ENCODE peak calls at places on chromosomes 5 and 9, in eight cellular contexts. X, D, P, L, U, R, M and E are unnamed samples.

GRCh38 chr5:32504923-32505596 is 60.5 kb upstream of the ZFR start:
- DNase-seq in X (no peak), D (no peak), P (no peak), L (no peak), U (no peak), R (peak), M (no peak), E (no peak)

GRCh38 chr5:123429993-123430392 is 6.8 kb upstream of the CEP120 start:
- DNase-seq in X (no peak), D (peak), P (no peak), L (no peak), U (no peak), R (no peak), M (no peak), E (peak)

GRCh38 chr5:36239370-36240293 is 2.1 kb downstream of the NADK2 start:
- DNase-seq in X (peak), D (no peak), P (no peak), L (no peak), U (peak), R (no peak), M (no peak), E (peak)

GRCh38 chr5:93721045-93721444 is 20.4 kb downstream of the POU5F2 start:
- DNase-seq in X (peak), D (peak), P (no peak), L (no peak), U (no peak), R (no peak), M (no peak), E (no peak)

GRCh38 chr5:171580506-171581265 is 161.2 kb downstream of the FGF18 start:
- DNase-seq in X (no peak), D (no peak), P (no peak), L (no peak), U (no peak), R (no peak), M (no peak), E (no peak)

GRCh38 chr9:128304151-128304970 is 17.9 kb downstream of the TRUB2 start:
- DNase-seq in X (no peak), D (no peak), P (no peak), L (no peak), U (no peak), R (no peak), M (no peak), E (no peak)

GRCh38 chr9:137534256-137535119 is 15.7 kb downstream of the PNPLA7 start:
- DNase-seq in X (peak), D (peak), P (no peak), L (no peak), U (peak), R (no peak), M (no peak), E (peak)

GRCh38 chr9:126375386-126375785 is 48.8 kb downstream of the MVB12B start:
- DNase-seq in X (no peak), D (peak), P (no peak), L (no peak), U (no peak), R (no peak), M (no peak), E (no peak)